ENCODE peak calls at places on chromosomes 11 and 22, in ten cellular contexts. R is activated T-cell treated with anti-CD3 and anti-CD28 coated beads, Interleukin-2, amount 50 U/mL, for 4 hours; X is left lung; J is left cardiac atrium; M is right cardiac atrium; O is natural killer cell; K is Right ventricle myocardium inferior; Z is sciatic nerve; N is WTC11; B is Panc1. Y is an unnamed sample.

GRCh38 chr22:35638408-35638807 is 9.8 kb upstream of the APOL6 start:
- ATAC-seq in R (no peak), X (peak), J (peak), M (peak), O (no peak), K (peak), Z (peak), N (no peak), B (peak), Y (peak)

GRCh38 chr22:28819253-28820096 is 19.1 kb upstream of the XBP1 start:
- ATAC-seq in R (no peak), X (peak), J (no peak), M (no peak), O (no peak), K (no peak), Z (no peak), N (no peak), B (no peak), Y (no peak)

GRCh38 chr22:31637938-31638618 is 23.9 kb downstream of the PISD start:
- ATAC-seq in R (no peak), X (peak), J (peak), M (peak), O (peak), K (peak), Z (peak), N (no peak), B (no peak), Y (no peak)

GRCh38 chr11:62413060-62413696 is 5.7 kb upstream of the SCGB1A1 start:
- ATAC-seq in R (no peak), X (no peak), J (peak), M (no peak), O (no peak), K (no peak), Z (peak), N (peak), B (peak), Y (no peak)

GRCh38 chr11:120489799-120490198 is 21.7 kb upstream of the GRIK4 start:
- ATAC-seq in R (no peak), X (no peak), J (no peak), M (no peak), O (no peak), K (no peak), Z (no peak), N (no peak), B (no peak), Y (no peak)

GRCh38 chr11:74696932-74697687 is 34.1 kb downstream of the CHRDL2 start:
- ATAC-seq in R (no peak), X (peak), J (peak), M (peak), O (no peak), K (peak), Z (peak), N (peak), B (peak), Y (peak)

GRCh38 chr11:11281626-11282025 is 71.4 kb downstream of the CSNK2A3 start:
- ATAC-seq in R (no peak), X (no peak), J (no peak), M (no peak), O (no peak), K (no peak), Z (no peak), N (no peak), B (no peak), Y (no peak)

GRCh38 chr11:95503047-95503446 is 272.0 kb upstream of the SESN3 start:
- ATAC-seq in R (no peak), X (no peak), J (no peak), M (peak), O (no peak), K (peak), Z (peak), N (no peak), B (no peak), Y (no peak)

GRCh38 chr22:26549902-26550497 is 37.7 kb upstream of the TFIP11 start:
- ATAC-seq in R (no peak), X (no peak), J (peak), M (peak), O (no peak), K (peak), Z (no peak), N (no peak), B (no peak), Y (no peak)

GRCh38 chr11:57426439-57426753 is 525 bp downstream of the SLC43A3 start:
- ATAC-seq in R (no peak), X (peak), J (no peak), M (no peak), O (no peak), K (no peak), Z (no peak), N (peak), B (no peak), Y (no peak)

GRCh38 chr11:133476570-133477262 is 55.6 kb downstream of the OPCML start:
- ATAC-seq in R (no peak), X (no peak), J (no peak), M (no peak), O (no peak), K (no peak), Z (no peak), N (peak), B (no peak), Y (no peak)

GRCh38 chr11:299951-300735 is 817 bp upstream of the IFITM5 start:
- ATAC-seq in R (no peak), X (no peak), J (no peak), M (no peak), O (no peak), K (no peak), Z (no peak), N (peak), B (peak), Y (peak)

GRCh38 chr11:11230802-11231562 is 122.1 kb downstream of the CSNK2A3 start:
- ATAC-seq in R (no peak), X (peak), J (no peak), M (no peak), O (no peak), K (no peak), Z (peak), N (peak), B (no peak), Y (peak)

GRCh38 chr11:119359365-119360229 is 13.1 kb upstream of the MFRP start:
- ATAC-seq in R (no peak), X (no peak), J (no peak), M (no peak), O (no peak), K (no peak), Z (no peak), N (no peak), B (no peak), Y (no peak)

GRCh38 chr11:1140642-1141490 is 16.9 kb upstream of the MUC5AC start:
- ATAC-seq in R (no peak), X (no peak), J (no peak), M (no peak), O (no peak), K (no peak), Z (no peak), N (no peak), B (no peak), Y (no peak)

GRCh38 chr11:429931-430456 is 11.8 kb downstream of the ANO9 start:
- ATAC-seq in R (no peak), X (no peak), J (no peak), M (no peak), O (no peak), K (no peak), Z (no peak), N (peak), B (peak), Y (peak)

GRCh38 chr11:957201-957920 is 31.7 kb downstream of the AP2A2 start:
- ATAC-seq in R (no peak), X (no peak), J (no peak), M (no peak), O (no peak), K (no peak), Z (no peak), N (no peak), B (no peak), Y (no peak)

GRCh38 chr11:36441610-36442208 is 68.4 kb downstream of the TRAF6 start:
- ATAC-seq in R (peak), X (no peak), J (no peak), M (peak), O (no peak), K (no peak), Z (no peak), N (no peak), B (no peak), Y (no peak)

GRCh38 chr11:44621140-44621681 is 55.7 kb downstream of the CD82 start:
- ATAC-seq in R (peak), X (peak), J (peak), M (peak), O (peak), K (peak), Z (peak), N (peak), B (peak), Y (peak)

GRCh38 chr22:46732041-46732379 is 6.0 kb downstream of the CERK start:
- ATAC-seq in R (no peak), X (no peak), J (no peak), M (no peak), O (no peak), K (no peak), Z (no peak), N (no peak), B (no peak), Y (no peak)

GRCh38 chr11:115501895-115502589 is 2.2 kb downstream of the CADM1 start:
- ATAC-seq in R (peak), X (no peak), J (no peak), M (no peak), O (no peak), K (no peak), Z (no peak), N (no peak), B (no peak), Y (no peak)

GRCh38 chr11:100632970-100633452 is 54.1 kb upstream of the ARHGAP42 start:
- ATAC-seq in R (no peak), X (peak), J (peak), M (peak), O (no peak), K (peak), Z (peak), N (no peak), B (no peak), Y (no peak)

GRCh38 chr11:115127790-115128189 is 376.4 kb downstream of the CADM1 start:
- ATAC-seq in R (no peak), X (no peak), J (no peak), M (no peak), O (no peak), K (no peak), Z (no peak), N (no peak), B (no peak), Y (no peak)

GRCh38 chr11:69466039-69466438 is 15.4 kb upstream of the LINC01488 start:
- ATAC-seq in R (no peak), X (no peak), J (no peak), M (no peak), O (no peak), K (no peak), Z (no peak), N (no peak), B (no peak), Y (no peak)

GRCh38 chr22:31291403-31291715 is 929 bp downstream of the PIK3IP1 start:
- ATAC-seq in R (no peak), X (peak), J (peak), M (no peak), O (no peak), K (no peak), Z (no peak), N (no peak), B (no peak), Y (peak)